ENCODE peak calls at places on chromosomes 3 and 15, in six cellular contexts. One of them, this sample, is unnamed.
A peak's percentile ranks its signal among the peaks of the same experiment; 100 is the strongest.

GRCh38 chr3:14431928-14432834 is 29.8 kb downstream of the SLC6A6 start:
- DNase-seq in activated T-cell treated with anti-CD3 and anti-CD28 coated beads for 48 hours: peak; percentile 89
- DNase-seq in EL: peak; percentile 93
- DNase-seq in left kidney: peak; percentile 77
- DNase-seq in NCI-H1092: no peak
- DNase-seq in left colon: peak; percentile 93
- DNase-seq in this sample: peak; percentile 72

GRCh38 chr15:40142428-40142827 is 18.4 kb upstream of the BUB1B start:
- DNase-seq in left kidney: no peak
- DNase-seq in EL: no peak
- DNase-seq in NCI-H1092: no peak
- DNase-seq in left colon: no peak
- DNase-seq in activated T-cell treated with anti-CD3 and anti-CD28 coated beads for 48 hours: no peak
- DNase-seq in this sample: no peak

GRCh38 chr3:127666684-127667083 is 6.1 kb upstream of the ABTB1 start:
- DNase-seq in left kidney: no peak
- DNase-seq in left colon: no peak
- DNase-seq in activated T-cell treated with anti-CD3 and anti-CD28 coated beads for 48 hours: no peak
- DNase-seq in NCI-H1092: no peak
- DNase-seq in EL: no peak
- DNase-seq in this sample: no peak

GRCh38 chr3:12350151-12350813 is 61.4 kb downstream of the PPARG start:
- DNase-seq in NCI-H1092: no peak
- DNase-seq in left colon: no peak
- DNase-seq in left kidney: no peak
- DNase-seq in EL: no peak
- DNase-seq in activated T-cell treated with anti-CD3 and anti-CD28 coated beads for 48 hours: no peak
- DNase-seq in this sample: peak; percentile 62

GRCh38 chr3:123150449-123150954 is 51.2 kb upstream of the SEC22A start:
- DNase-seq in left kidney: no peak
- DNase-seq in EL: no peak
- DNase-seq in left colon: peak; percentile 14
- DNase-seq in NCI-H1092: no peak
- DNase-seq in activated T-cell treated with anti-CD3 and anti-CD28 coated beads for 48 hours: no peak
- DNase-seq in this sample: no peak

GRCh38 chr15:59366368-59367021 is 6.2 kb downstream of the MYO1E start:
- DNase-seq in left kidney: no peak
- DNase-seq in NCI-H1092: no peak
- DNase-seq in activated T-cell treated with anti-CD3 and anti-CD28 coated beads for 48 hours: no peak
- DNase-seq in left colon: no peak
- DNase-seq in EL: peak; percentile 28
- DNase-seq in this sample: no peak

GRCh38 chr3:21294768-21295167 is 456.2 kb downstream of the ZNF385D start:
- DNase-seq in EL: peak; percentile 68
- DNase-seq in left colon: no peak
- DNase-seq in left kidney: no peak
- DNase-seq in activated T-cell treated with anti-CD3 and anti-CD28 coated beads for 48 hours: no peak
- DNase-seq in NCI-H1092: no peak
- DNase-seq in this sample: peak; percentile 79

GRCh38 chr15:64894395-64895056 is 17.2 kb upstream of the ANKDD1A start:
- DNase-seq in activated T-cell treated with anti-CD3 and anti-CD28 coated beads for 48 hours: peak; percentile 67
- DNase-seq in NCI-H1092: no peak
- DNase-seq in left colon: peak; percentile 72
- DNase-seq in left kidney: peak; percentile 90
- DNase-seq in EL: no peak
- DNase-seq in this sample: no peak

GRCh38 chr3:140529096-140529495 is 148.8 kb upstream of the TRIM42 start:
- DNase-seq in left colon: no peak
- DNase-seq in EL: peak; percentile 29
- DNase-seq in left kidney: peak; percentile 26
- DNase-seq in NCI-H1092: no peak
- DNase-seq in activated T-cell treated with anti-CD3 and anti-CD28 coated beads for 48 hours: no peak
- DNase-seq in this sample: peak; percentile 99

GRCh38 chr3:170641510-170642236 is 55.8 kb upstream of the SLC7A14 start:
- DNase-seq in EL: no peak
- DNase-seq in NCI-H1092: no peak
- DNase-seq in left kidney: no peak
- DNase-seq in left colon: no peak
- DNase-seq in activated T-cell treated with anti-CD3 and anti-CD28 coated beads for 48 hours: no peak
- DNase-seq in this sample: peak; percentile 30

GRCh38 chr15:82312611-82313349 is 36.5 kb downstream of the GOLGA6L10 start:
- DNase-seq in NCI-H1092: no peak
- DNase-seq in activated T-cell treated with anti-CD3 and anti-CD28 coated beads for 48 hours: no peak
- DNase-seq in left kidney: peak; percentile 37
- DNase-seq in left colon: no peak
- DNase-seq in EL: peak; percentile 40
- DNase-seq in this sample: no peak

GRCh38 chr3:39146611-39147373 is 6.6 kb downstream of the CSRNP1 start:
- DNase-seq in activated T-cell treated with anti-CD3 and anti-CD28 coated beads for 48 hours: peak; percentile 68
- DNase-seq in EL: peak; percentile 96
- DNase-seq in NCI-H1092: no peak
- DNase-seq in left kidney: peak; percentile 82
- DNase-seq in left colon: peak; percentile 92
- DNase-seq in this sample: peak; percentile 98

GRCh38 chr3:58000713-58001467 is 7.3 kb upstream of the FLNB start:
- DNase-seq in left kidney: no peak
- DNase-seq in left colon: peak; percentile 76
- DNase-seq in NCI-H1092: no peak
- DNase-seq in activated T-cell treated with anti-CD3 and anti-CD28 coated beads for 48 hours: no peak
- DNase-seq in EL: no peak
- DNase-seq in this sample: no peak

GRCh38 chr3:178512627-178513026 is 23.6 kb upstream of the KCNMB2 start:
- DNase-seq in left kidney: no peak
- DNase-seq in left colon: no peak
- DNase-seq in EL: no peak
- DNase-seq in activated T-cell treated with anti-CD3 and anti-CD28 coated beads for 48 hours: no peak
- DNase-seq in NCI-H1092: no peak
- DNase-seq in this sample: no peak

GRCh38 chr3:150384517-150385212 is 23.4 kb upstream of the TSC22D2 start:
- DNase-seq in left kidney: peak; percentile 95
- DNase-seq in activated T-cell treated with anti-CD3 and anti-CD28 coated beads for 48 hours: peak; percentile 32
- DNase-seq in EL: no peak
- DNase-seq in NCI-H1092: no peak
- DNase-seq in left colon: peak; percentile 41
- DNase-seq in this sample: no peak

GRCh38 chr3:99534951-99535704 is 103.3 kb upstream of the COL8A1 start:
- DNase-seq in EL: peak; percentile 86
- DNase-seq in NCI-H1092: no peak
- DNase-seq in activated T-cell treated with anti-CD3 and anti-CD28 coated beads for 48 hours: no peak
- DNase-seq in left kidney: peak; percentile 10
- DNase-seq in left colon: no peak
- DNase-seq in this sample: peak; percentile 81

GRCh38 chr3:12335421-12335820 is 46.6 kb downstream of the PPARG start:
- DNase-seq in left kidney: no peak
- DNase-seq in activated T-cell treated with anti-CD3 and anti-CD28 coated beads for 48 hours: no peak
- DNase-seq in left colon: no peak
- DNase-seq in NCI-H1092: no peak
- DNase-seq in EL: no peak
- DNase-seq in this sample: no peak

GRCh38 chr3:108486272-108486787 is 24.1 kb downstream of the MYH15 start:
- DNase-seq in EL: no peak
- DNase-seq in left colon: no peak
- DNase-seq in activated T-cell treated with anti-CD3 and anti-CD28 coated beads for 48 hours: no peak
- DNase-seq in NCI-H1092: no peak
- DNase-seq in left kidney: no peak
- DNase-seq in this sample: no peak

GRCh38 chr3:31851278-31851677 is 129.8 kb downstream of the OSBPL10 start:
- DNase-seq in activated T-cell treated with anti-CD3 and anti-CD28 coated beads for 48 hours: no peak
- DNase-seq in left kidney: no peak
- DNase-seq in NCI-H1092: no peak
- DNase-seq in left colon: no peak
- DNase-seq in EL: no peak
- DNase-seq in this sample: no peak

This sample was measured in astrocyte.